ENCODE peak calls at places on chromosome 4, in seven cellular contexts. S is hepatocyte; V is IMR-90; L is mesenchymal stem cell; K is AG09309; Z is AG08396; J is stimulated activated CD4-positive, alpha-beta T cell treated with anti-CD3 and anti-CD28 coated beads, Interleukin-2, amount 100 ng/mL, for 48 hours. E is an unnamed sample.

GRCh38 chr4:150960818-150961217 is 54.3 kb downstream of the LRBA start:
- DNase-seq in V (no peak), L (peak), Z (peak), K (no peak), J (peak), S (peak), E (peak)

GRCh38 chr4:40212674-40213504 is 16.1 kb downstream of the RHOH start:
- DNase-seq in Z (no peak), J (no peak), L (peak), V (peak), K (no peak), S (no peak), E (no peak)

GRCh38 chr4:125801373-125801772 is 486.6 kb downstream of the FAT4 start:
- DNase-seq in J (no peak), S (no peak), L (no peak), V (peak), K (no peak), Z (no peak), E (no peak)

GRCh38 chr4:71209161-71209560 is 129.7 kb upstream of the SLC4A4 start:
- DNase-seq in S (no peak), V (peak), Z (peak), K (no peak), J (no peak), L (peak), E (no peak)

GRCh38 chr4:43932448-43932847 is 516.2 kb downstream of the KCTD8 start:
- DNase-seq in K (no peak), J (no peak), S (no peak), L (no peak), Z (no peak), V (no peak), E (no peak)

GRCh38 chr4:106585920-106586349 is 217.4 kb upstream of the GIMD1 start:
- DNase-seq in L (no peak), S (no peak), J (no peak), K (peak), V (no peak), Z (no peak), E (no peak)

GRCh38 chr4:168584321-168584771 is 87.5 kb downstream of the PALLD start:
- DNase-seq in K (peak), S (no peak), Z (peak), V (peak), L (no peak), J (no peak), E (no peak)

GRCh38 chr4:127604949-127605709 is 27.6 kb upstream of the INTU start:
- DNase-seq in K (no peak), J (no peak), L (peak), S (peak), V (peak), Z (peak), E (no peak)

GRCh38 chr4:144787365-144788263 is 141.7 kb downstream of the HHIP start:
- DNase-seq in J (no peak), L (peak), V (peak), S (peak), Z (no peak), K (peak), E (no peak)

GRCh38 chr4:93080316-93080715 is 748.2 kb upstream of the ATOH1 start:
- DNase-seq in Z (no peak), S (no peak), L (no peak), K (no peak), V (no peak), J (no peak), E (no peak)

GRCh38 chr4:7398788-7399432 is 35.8 kb downstream of the PSAPL1 start:
- DNase-seq in L (no peak), V (no peak), J (no peak), K (no peak), S (no peak), Z (no peak), E (no peak)

GRCh38 chr4:182216005-182216404 is 27.2 kb upstream of the TENM3 start:
- DNase-seq in L (no peak), S (no peak), K (no peak), J (no peak), Z (no peak), V (no peak), E (no peak)

E was measured in Calu3.